ENCODE peak calls at places on chromosome X, in nine cellular contexts. One of them, this sample, is unnamed.

GRCh38 chrX:24245201-24245600 is 68.7 kb downstream of the SUPT20HL2 start:
- DNase-seq in mesenteric fat pad: no peak
- DNase-seq in HTR-8/SVneo: peak
- DNase-seq in right lobe of liver: no peak
- DNase-seq in stimulated activated CD4-positive, alpha-beta T cell treated with anti-CD3 and anti-CD28 coated beads, Interleukin-1b, Interleukin-23, amount 100 ng/mL, for 1 hour: no peak
- DNase-seq in activated CD8-positive, alpha-beta memory T cell treated with anti-CD3 and anti-CD28 coated beads, Interleukin-2, amount 10 ng/mL, durations not matched to agents 7 days and 5 days: no peak
- DNase-seq in BJ: peak
- DNase-seq in cardiac muscle cell: peak
- DNase-seq in NCI-H146: no peak
- DNase-seq in this sample: no peak

GRCh38 chrX:1500701-1501624 is 36.0 kb downstream of the P2RY8 start:
- DNase-seq in cardiac muscle cell: no peak
- DNase-seq in activated CD8-positive, alpha-beta memory T cell treated with anti-CD3 and anti-CD28 coated beads, Interleukin-2, amount 10 ng/mL, durations not matched to agents 7 days and 5 days: peak
- DNase-seq in NCI-H146: no peak
- DNase-seq in right lobe of liver: peak
- DNase-seq in BJ: no peak
- DNase-seq in mesenteric fat pad: peak
- DNase-seq in stimulated activated CD4-positive, alpha-beta T cell treated with anti-CD3 and anti-CD28 coated beads, Interleukin-1b, Interleukin-23, amount 100 ng/mL, for 1 hour: no peak
- DNase-seq in HTR-8/SVneo: no peak
- DNase-seq in this sample: no peak

GRCh38 chrX:101482296-101482695 is 3.0 kb upstream of the ARMCX4 start:
- DNase-seq in stimulated activated CD4-positive, alpha-beta T cell treated with anti-CD3 and anti-CD28 coated beads, Interleukin-1b, Interleukin-23, amount 100 ng/mL, for 1 hour: no peak
- DNase-seq in right lobe of liver: no peak
- DNase-seq in mesenteric fat pad: no peak
- DNase-seq in NCI-H146: no peak
- DNase-seq in activated CD8-positive, alpha-beta memory T cell treated with anti-CD3 and anti-CD28 coated beads, Interleukin-2, amount 10 ng/mL, durations not matched to agents 7 days and 5 days: no peak
- DNase-seq in cardiac muscle cell: peak
- DNase-seq in BJ: no peak
- DNase-seq in HTR-8/SVneo: no peak
- DNase-seq in this sample: no peak

GRCh38 chrX:39477438-39478120 is 620.2 kb downstream of the BCOR start:
- DNase-seq in mesenteric fat pad: no peak
- DNase-seq in cardiac muscle cell: peak
- DNase-seq in right lobe of liver: no peak
- DNase-seq in HTR-8/SVneo: no peak
- DNase-seq in activated CD8-positive, alpha-beta memory T cell treated with anti-CD3 and anti-CD28 coated beads, Interleukin-2, amount 10 ng/mL, durations not matched to agents 7 days and 5 days: peak
- DNase-seq in NCI-H146: peak
- DNase-seq in BJ: no peak
- DNase-seq in stimulated activated CD4-positive, alpha-beta T cell treated with anti-CD3 and anti-CD28 coated beads, Interleukin-1b, Interleukin-23, amount 100 ng/mL, for 1 hour: no peak
- DNase-seq in this sample: no peak

GRCh38 chrX:71941771-71942170 is 31.1 kb downstream of the NHSL2 start:
- DNase-seq in stimulated activated CD4-positive, alpha-beta T cell treated with anti-CD3 and anti-CD28 coated beads, Interleukin-1b, Interleukin-23, amount 100 ng/mL, for 1 hour: no peak
- DNase-seq in BJ: no peak
- DNase-seq in activated CD8-positive, alpha-beta memory T cell treated with anti-CD3 and anti-CD28 coated beads, Interleukin-2, amount 10 ng/mL, durations not matched to agents 7 days and 5 days: no peak
- DNase-seq in mesenteric fat pad: no peak
- DNase-seq in cardiac muscle cell: peak
- DNase-seq in HTR-8/SVneo: peak
- DNase-seq in NCI-H146: no peak
- DNase-seq in right lobe of liver: no peak
- DNase-seq in this sample: no peak

GRCh38 chrX:13376857-13377441 is 57.1 kb upstream of the ATXN3L start:
- DNase-seq in cardiac muscle cell: peak
- DNase-seq in activated CD8-positive, alpha-beta memory T cell treated with anti-CD3 and anti-CD28 coated beads, Interleukin-2, amount 10 ng/mL, durations not matched to agents 7 days and 5 days: no peak
- DNase-seq in HTR-8/SVneo: no peak
- DNase-seq in mesenteric fat pad: no peak
- DNase-seq in right lobe of liver: no peak
- DNase-seq in NCI-H146: peak
- DNase-seq in BJ: peak
- DNase-seq in stimulated activated CD4-positive, alpha-beta T cell treated with anti-CD3 and anti-CD28 coated beads, Interleukin-1b, Interleukin-23, amount 100 ng/mL, for 1 hour: no peak
- DNase-seq in this sample: no peak

GRCh38 chrX:153517421-153517820 is at the start of gene ATP2B3:
- DNase-seq in mesenteric fat pad: no peak
- DNase-seq in cardiac muscle cell: no peak
- DNase-seq in stimulated activated CD4-positive, alpha-beta T cell treated with anti-CD3 and anti-CD28 coated beads, Interleukin-1b, Interleukin-23, amount 100 ng/mL, for 1 hour: no peak
- DNase-seq in HTR-8/SVneo: no peak
- DNase-seq in right lobe of liver: no peak
- DNase-seq in BJ: no peak
- DNase-seq in activated CD8-positive, alpha-beta memory T cell treated with anti-CD3 and anti-CD28 coated beads, Interleukin-2, amount 10 ng/mL, durations not matched to agents 7 days and 5 days: no peak
- DNase-seq in NCI-H146: peak
- DNase-seq in this sample: no peak

GRCh38 chrX:10841579-10841978 is 221.2 kb upstream of the MID1 start:
- DNase-seq in activated CD8-positive, alpha-beta memory T cell treated with anti-CD3 and anti-CD28 coated beads, Interleukin-2, amount 10 ng/mL, durations not matched to agents 7 days and 5 days: no peak
- DNase-seq in BJ: no peak
- DNase-seq in right lobe of liver: no peak
- DNase-seq in HTR-8/SVneo: no peak
- DNase-seq in cardiac muscle cell: peak
- DNase-seq in NCI-H146: no peak
- DNase-seq in stimulated activated CD4-positive, alpha-beta T cell treated with anti-CD3 and anti-CD28 coated beads, Interleukin-1b, Interleukin-23, amount 100 ng/mL, for 1 hour: no peak
- DNase-seq in mesenteric fat pad: no peak
- DNase-seq in this sample: no peak

This sample was measured in HuH-7.